ENCODE peak calls at places on chromosomes 2 and 18, in eight cellular contexts. One of them, this sample, is unnamed.
A peak's percentile ranks its signal among the peaks of the same experiment; 100 is the strongest.

GRCh38 chr2:66578067-66578852 is 143.3 kb downstream of the MEIS1 start:
- DNase-seq in H9: peak; percentile 38
- DNase-seq in GM12864: no peak
- DNase-seq in fibroblast of pulmonary artery: no peak
- DNase-seq in AG10803: peak; percentile 18
- DNase-seq in brain microvascular endothelial cell: no peak
- DNase-seq in fibroblast of mammary gland: peak; percentile 41
- DNase-seq in activated CD8-positive, alpha-beta T cell treated with anti-CD3 and anti-CD28 coated beads for 36 hours: no peak
- DNase-seq in this sample: no peak

GRCh38 chr2:47041065-47041464 is 114.0 kb downstream of the STPG4 start:
- DNase-seq in activated CD8-positive, alpha-beta T cell treated with anti-CD3 and anti-CD28 coated beads for 36 hours: no peak
- DNase-seq in H9: no peak
- DNase-seq in AG10803: peak; percentile 73
- DNase-seq in fibroblast of pulmonary artery: no peak
- DNase-seq in fibroblast of mammary gland: peak; percentile 52
- DNase-seq in brain microvascular endothelial cell: no peak
- DNase-seq in GM12864: no peak
- DNase-seq in this sample: no peak

GRCh38 chr2:241863021-241863954 is 4.6 kb upstream of the PDCD1 start:
- DNase-seq in fibroblast of mammary gland: peak; percentile 26
- DNase-seq in fibroblast of pulmonary artery: peak; percentile 53
- DNase-seq in GM12864: no peak
- DNase-seq in brain microvascular endothelial cell: no peak
- DNase-seq in AG10803: no peak
- DNase-seq in H9: no peak
- DNase-seq in activated CD8-positive, alpha-beta T cell treated with anti-CD3 and anti-CD28 coated beads for 36 hours: peak; percentile 82
- DNase-seq in this sample: no peak

GRCh38 chr2:28665041-28665704 is 86.5 kb upstream of the PPP1CB start:
- DNase-seq in H9: no peak
- DNase-seq in fibroblast of mammary gland: peak; percentile 91
- DNase-seq in brain microvascular endothelial cell: peak; percentile 54
- DNase-seq in GM12864: no peak
- DNase-seq in fibroblast of pulmonary artery: peak; percentile 93
- DNase-seq in activated CD8-positive, alpha-beta T cell treated with anti-CD3 and anti-CD28 coated beads for 36 hours: no peak
- DNase-seq in AG10803: peak; percentile 82
- DNase-seq in this sample: peak; percentile 67

GRCh38 chr2:108594982-108595464 is 60.8 kb downstream of the LIMS1 start:
- DNase-seq in AG10803: peak; percentile 96
- DNase-seq in activated CD8-positive, alpha-beta T cell treated with anti-CD3 and anti-CD28 coated beads for 36 hours: peak; percentile 62
- DNase-seq in H9: no peak
- DNase-seq in fibroblast of mammary gland: peak; percentile 92
- DNase-seq in brain microvascular endothelial cell: peak; percentile 96
- DNase-seq in fibroblast of pulmonary artery: peak; percentile 92
- DNase-seq in GM12864: no peak
- DNase-seq in this sample: peak; percentile 93

GRCh38 chr2:10246370-10246769 is 56.3 kb upstream of the HPCAL1 start:
- DNase-seq in brain microvascular endothelial cell: no peak
- DNase-seq in fibroblast of mammary gland: no peak
- DNase-seq in GM12864: no peak
- DNase-seq in AG10803: no peak
- DNase-seq in activated CD8-positive, alpha-beta T cell treated with anti-CD3 and anti-CD28 coated beads for 36 hours: no peak
- DNase-seq in fibroblast of pulmonary artery: no peak
- DNase-seq in H9: no peak
- DNase-seq in this sample: no peak

GRCh38 chr18:51051105-51051712 is 21.2 kb downstream of the SMAD4 start:
- DNase-seq in activated CD8-positive, alpha-beta T cell treated with anti-CD3 and anti-CD28 coated beads for 36 hours: no peak
- DNase-seq in H9: no peak
- DNase-seq in brain microvascular endothelial cell: peak; percentile 39
- DNase-seq in GM12864: no peak
- DNase-seq in fibroblast of mammary gland: peak; percentile 73
- DNase-seq in fibroblast of pulmonary artery: peak; percentile 72
- DNase-seq in AG10803: peak; percentile 59
- DNase-seq in this sample: peak; percentile 43

GRCh38 chr2:159959136-159959535 is 103.3 kb downstream of the PLA2R1 start:
- DNase-seq in activated CD8-positive, alpha-beta T cell treated with anti-CD3 and anti-CD28 coated beads for 36 hours: no peak
- DNase-seq in fibroblast of mammary gland: no peak
- DNase-seq in GM12864: no peak
- DNase-seq in brain microvascular endothelial cell: no peak
- DNase-seq in fibroblast of pulmonary artery: no peak
- DNase-seq in AG10803: no peak
- DNase-seq in H9: no peak
- DNase-seq in this sample: no peak

GRCh38 chr18:53534695-53535094 is 689.8 kb downstream of the MBD2 start:
- DNase-seq in GM12864: no peak
- DNase-seq in AG10803: peak; percentile 1
- DNase-seq in fibroblast of pulmonary artery: no peak
- DNase-seq in fibroblast of mammary gland: peak; percentile 2
- DNase-seq in H9: no peak
- DNase-seq in activated CD8-positive, alpha-beta T cell treated with anti-CD3 and anti-CD28 coated beads for 36 hours: no peak
- DNase-seq in brain microvascular endothelial cell: no peak
- DNase-seq in this sample: no peak

GRCh38 chr2:33478968-33479691 is 2.7 kb downstream of the RASGRP3 start:
- DNase-seq in H9: no peak
- DNase-seq in AG10803: no peak
- DNase-seq in GM12864: no peak
- DNase-seq in brain microvascular endothelial cell: no peak
- DNase-seq in fibroblast of mammary gland: no peak
- DNase-seq in activated CD8-positive, alpha-beta T cell treated with anti-CD3 and anti-CD28 coated beads for 36 hours: no peak
- DNase-seq in fibroblast of pulmonary artery: no peak
- DNase-seq in this sample: no peak

GRCh38 chr2:57880967-57881366 is 165.6 kb upstream of the VRK2 start:
- DNase-seq in fibroblast of mammary gland: no peak
- DNase-seq in brain microvascular endothelial cell: no peak
- DNase-seq in GM12864: no peak
- DNase-seq in activated CD8-positive, alpha-beta T cell treated with anti-CD3 and anti-CD28 coated beads for 36 hours: no peak
- DNase-seq in fibroblast of pulmonary artery: no peak
- DNase-seq in AG10803: no peak
- DNase-seq in H9: no peak
- DNase-seq in this sample: no peak

DNA sequence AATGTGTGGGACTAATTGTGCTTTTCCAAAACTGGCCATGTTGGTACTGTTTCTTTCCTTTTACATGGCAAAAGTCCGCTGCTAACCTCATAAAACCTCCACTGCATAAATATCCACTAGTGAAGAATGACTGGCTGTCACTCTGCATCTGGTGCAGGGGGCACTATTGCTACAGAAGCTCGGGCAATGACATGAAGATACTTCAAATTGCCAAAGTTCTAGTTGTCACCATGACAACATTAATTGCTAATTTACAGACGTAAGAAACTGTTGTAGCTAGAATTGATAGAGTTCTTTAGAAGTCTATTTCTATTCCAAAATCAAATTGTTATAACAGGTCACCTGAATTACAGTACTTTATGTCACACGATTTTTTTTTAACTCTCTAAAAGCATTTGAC is 861 bp downstream of the CFAP210 start:
- DNase-seq in brain microvascular endothelial cell: no peak
- DNase-seq in GM12864: no peak
- DNase-seq in fibroblast of pulmonary artery: no peak
- DNase-seq in fibroblast of mammary gland: peak; percentile 6
- DNase-seq in H9: no peak
- DNase-seq in activated CD8-positive, alpha-beta T cell treated with anti-CD3 and anti-CD28 coated beads for 36 hours: no peak
- DNase-seq in AG10803: no peak
- DNase-seq in this sample: no peak
- TF ChIP-seq CTCF in brain microvascular endothelial cell: peak; percentile 26
- TF ChIP-seq CTCF in GM12864: no peak
- TF ChIP-seq CTCF in fibroblast of pulmonary artery: no peak
- TF ChIP-seq CTCF in fibroblast of mammary gland: peak; percentile 6
- TF ChIP-seq CTCF in H9: no peak
- TF ChIP-seq CTCF in activated CD8-positive, alpha-beta T cell treated with anti-CD3 and anti-CD28 coated beads for 36 hours: no peak
- TF ChIP-seq CTCF in AG10803: no peak
- TF ChIP-seq CTCF in this sample: peak; percentile 37

GRCh38 chr2:218962859-218963492 is 3.5 kb downstream of the CDK5R2 start:
- DNase-seq in AG10803: peak; percentile 36
- DNase-seq in GM12864: no peak
- DNase-seq in fibroblast of mammary gland: peak; percentile 65
- DNase-seq in activated CD8-positive, alpha-beta T cell treated with anti-CD3 and anti-CD28 coated beads for 36 hours: peak; percentile 73
- DNase-seq in fibroblast of pulmonary artery: peak; percentile 92
- DNase-seq in brain microvascular endothelial cell: peak; percentile 14
- DNase-seq in H9: peak; percentile 98
- DNase-seq in this sample: peak; percentile 41
- TF ChIP-seq CTCF in AG10803: no peak
- TF ChIP-seq CTCF in GM12864: no peak
- TF ChIP-seq CTCF in fibroblast of mammary gland: no peak
- TF ChIP-seq CTCF in activated CD8-positive, alpha-beta T cell treated with anti-CD3 and anti-CD28 coated beads for 36 hours: no peak
- TF ChIP-seq CTCF in fibroblast of pulmonary artery: no peak
- TF ChIP-seq CTCF in brain microvascular endothelial cell: no peak
- TF ChIP-seq CTCF in H9: no peak
- TF ChIP-seq CTCF in this sample: no peak

GRCh38 chr2:152553518-152553917 is 163.7 kb downstream of the PRPF40A start:
- DNase-seq in AG10803: no peak
- DNase-seq in GM12864: no peak
- DNase-seq in H9: no peak
- DNase-seq in fibroblast of mammary gland: no peak
- DNase-seq in fibroblast of pulmonary artery: no peak
- DNase-seq in activated CD8-positive, alpha-beta T cell treated with anti-CD3 and anti-CD28 coated beads for 36 hours: no peak
- DNase-seq in brain microvascular endothelial cell: no peak
- DNase-seq in this sample: no peak

GRCh38 chr2:152552868-152553267 is 164.4 kb downstream of the PRPF40A start:
- DNase-seq in fibroblast of pulmonary artery: no peak
- DNase-seq in fibroblast of mammary gland: no peak
- DNase-seq in H9: no peak
- DNase-seq in GM12864: no peak
- DNase-seq in activated CD8-positive, alpha-beta T cell treated with anti-CD3 and anti-CD28 coated beads for 36 hours: no peak
- DNase-seq in brain microvascular endothelial cell: no peak
- DNase-seq in AG10803: no peak
- DNase-seq in this sample: no peak

GRCh38 chr2:152556506-152556905 is 160.8 kb downstream of the PRPF40A start:
- DNase-seq in GM12864: no peak
- DNase-seq in fibroblast of pulmonary artery: no peak
- DNase-seq in AG10803: no peak
- DNase-seq in brain microvascular endothelial cell: no peak
- DNase-seq in H9: no peak
- DNase-seq in fibroblast of mammary gland: no peak
- DNase-seq in activated CD8-positive, alpha-beta T cell treated with anti-CD3 and anti-CD28 coated beads for 36 hours: no peak
- DNase-seq in this sample: no peak

GRCh38 chr2:152557273-152557879 is 159.9 kb downstream of the PRPF40A start:
- DNase-seq in fibroblast of mammary gland: peak; percentile 28
- DNase-seq in brain microvascular endothelial cell: no peak
- DNase-seq in AG10803: no peak
- DNase-seq in GM12864: no peak
- DNase-seq in fibroblast of pulmonary artery: no peak
- DNase-seq in H9: no peak
- DNase-seq in activated CD8-positive, alpha-beta T cell treated with anti-CD3 and anti-CD28 coated beads for 36 hours: no peak
- DNase-seq in this sample: no peak

DNA sequence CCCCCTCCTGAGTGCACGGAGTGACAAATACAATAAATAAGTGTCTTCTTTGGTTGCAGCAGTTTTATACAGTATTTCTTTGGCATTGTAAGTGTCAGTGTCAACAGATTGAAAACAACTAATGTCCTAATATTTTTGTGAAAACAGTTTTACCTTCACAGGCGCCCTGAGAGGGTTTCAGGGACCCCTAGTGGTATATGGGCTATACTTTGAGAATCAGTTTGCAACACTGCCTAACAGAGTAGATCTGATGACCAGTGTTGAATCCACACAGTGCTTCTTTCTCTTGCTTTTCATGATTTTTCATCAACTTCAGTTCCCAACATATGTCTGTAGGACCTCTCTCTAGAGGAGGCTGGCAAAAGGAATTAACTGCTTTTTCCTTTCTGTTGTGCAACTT is 162.2 kb downstream of the PRPF40A start:
- DNase-seq in GM12864: no peak
- DNase-seq in fibroblast of pulmonary artery: peak; percentile 35
- DNase-seq in fibroblast of mammary gland: peak; percentile 34
- DNase-seq in AG10803: no peak
- DNase-seq in brain microvascular endothelial cell: no peak
- DNase-seq in H9: no peak
- DNase-seq in activated CD8-positive, alpha-beta T cell treated with anti-CD3 and anti-CD28 coated beads for 36 hours: no peak
- DNase-seq in this sample: no peak
- TF ChIP-seq CTCF in GM12864: peak; percentile 42
- TF ChIP-seq CTCF in fibroblast of pulmonary artery: peak; percentile 49
- TF ChIP-seq CTCF in fibroblast of mammary gland: peak; percentile 43
- TF ChIP-seq CTCF in AG10803: peak; percentile 15
- TF ChIP-seq CTCF in brain microvascular endothelial cell: peak; percentile 64
- TF ChIP-seq CTCF in H9: peak; percentile 69
- TF ChIP-seq CTCF in activated CD8-positive, alpha-beta T cell treated with anti-CD3 and anti-CD28 coated beads for 36 hours: no peak
- TF ChIP-seq CTCF in this sample: peak; percentile 63

GRCh38 chr18:48953096-48953706 is 2.4 kb upstream of the SMAD7 start:
- DNase-seq in GM12864: no peak
- DNase-seq in brain microvascular endothelial cell: no peak
- DNase-seq in H9: peak; percentile 25
- DNase-seq in fibroblast of mammary gland: no peak
- DNase-seq in activated CD8-positive, alpha-beta T cell treated with anti-CD3 and anti-CD28 coated beads for 36 hours: no peak
- DNase-seq in fibroblast of pulmonary artery: no peak
- DNase-seq in AG10803: no peak
- DNase-seq in this sample: no peak

GRCh38 chr18:48949606-48950535 is 894 bp downstream of the SMAD7 start:
- DNase-seq in brain microvascular endothelial cell: no peak
- DNase-seq in GM12864: no peak
- DNase-seq in activated CD8-positive, alpha-beta T cell treated with anti-CD3 and anti-CD28 coated beads for 36 hours: peak; percentile 40
- DNase-seq in fibroblast of mammary gland: no peak
- DNase-seq in fibroblast of pulmonary artery: peak; percentile 45
- DNase-seq in H9: peak; percentile 51
- DNase-seq in AG10803: no peak
- DNase-seq in this sample: no peak

GRCh38 chr18:48952287-48953095 is 1.7 kb upstream of the SMAD7 start:
- DNase-seq in activated CD8-positive, alpha-beta T cell treated with anti-CD3 and anti-CD28 coated beads for 36 hours: peak; percentile 49
- DNase-seq in brain microvascular endothelial cell: peak; percentile 88
- DNase-seq in AG10803: peak; percentile 87
- DNase-seq in H9: peak; percentile 84
- DNase-seq in fibroblast of mammary gland: peak; percentile 76
- DNase-seq in GM12864: no peak
- DNase-seq in fibroblast of pulmonary artery: peak; percentile 83
- DNase-seq in this sample: peak; percentile 78

GRCh38 chr18:48950536-48951447 is at the start of gene SMAD7:
- DNase-seq in brain microvascular endothelial cell: no peak
- DNase-seq in fibroblast of mammary gland: no peak
- DNase-seq in activated CD8-positive, alpha-beta T cell treated with anti-CD3 and anti-CD28 coated beads for 36 hours: peak; percentile 42
- DNase-seq in H9: peak; percentile 22
- DNase-seq in AG10803: no peak
- DNase-seq in GM12864: no peak
- DNase-seq in fibroblast of pulmonary artery: peak; percentile 41
- DNase-seq in this sample: no peak

DNA sequence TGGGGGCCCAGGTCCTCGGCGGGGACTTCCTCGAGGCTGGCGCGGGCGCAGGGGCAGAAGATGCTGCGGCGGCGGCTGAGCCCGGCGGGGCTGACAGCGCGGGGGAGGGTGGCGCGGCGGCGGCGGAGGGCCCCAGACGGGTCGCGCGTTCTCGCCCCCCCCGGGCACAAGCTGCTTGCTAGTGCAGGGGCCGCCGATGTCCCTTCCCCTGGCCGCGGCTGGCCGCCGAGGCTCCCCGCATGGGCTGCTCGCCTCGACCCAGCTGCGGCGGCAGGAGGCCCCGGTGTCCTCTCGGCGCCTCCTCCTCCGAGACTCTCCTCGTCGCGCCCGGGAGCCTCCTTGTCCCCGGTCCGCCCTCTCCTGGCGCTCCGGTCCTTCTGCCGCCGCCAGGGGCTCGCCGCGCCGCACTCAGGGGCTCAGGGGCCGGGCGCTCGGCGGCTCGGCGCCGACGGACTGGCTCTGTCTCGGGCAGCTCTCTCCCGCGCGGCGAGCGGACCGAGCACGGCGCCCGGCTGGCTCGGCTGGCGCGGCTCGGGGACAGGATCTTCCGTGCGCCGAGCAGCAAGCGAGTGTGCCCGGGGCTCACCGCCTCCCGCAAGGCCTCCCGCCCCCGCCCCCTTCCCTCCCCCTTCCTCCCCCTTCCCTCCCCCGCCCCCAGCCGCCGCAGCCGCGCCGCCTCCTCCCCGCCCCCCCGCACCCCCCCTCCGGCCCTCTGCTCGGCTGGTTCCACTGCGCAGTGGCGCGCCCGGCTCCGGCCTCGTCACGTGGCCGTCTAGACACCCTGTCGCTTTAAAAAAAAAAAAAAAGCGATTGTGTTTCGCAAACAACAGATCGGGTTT is 902 bp upstream of the SMAD7 start:
- DNase-seq in fibroblast of mammary gland: peak; percentile 86
- DNase-seq in fibroblast of pulmonary artery: peak; percentile 92
- DNase-seq in AG10803: peak; percentile 93
- DNase-seq in brain microvascular endothelial cell: peak; percentile 79
- DNase-seq in H9: peak; percentile 90
- DNase-seq in GM12864: no peak
- DNase-seq in activated CD8-positive, alpha-beta T cell treated with anti-CD3 and anti-CD28 coated beads for 36 hours: peak; percentile 77
- DNase-seq in this sample: peak; percentile 76
- TF ChIP-seq CTCF in fibroblast of mammary gland: no peak
- TF ChIP-seq CTCF in fibroblast of pulmonary artery: no peak
- TF ChIP-seq CTCF in AG10803: no peak
- TF ChIP-seq CTCF in brain microvascular endothelial cell: no peak
- TF ChIP-seq CTCF in H9: peak; percentile 38
- TF ChIP-seq CTCF in GM12864: no peak
- TF ChIP-seq CTCF in activated CD8-positive, alpha-beta T cell treated with anti-CD3 and anti-CD28 coated beads for 36 hours: no peak
- TF ChIP-seq CTCF in this sample: peak; percentile 61